ENCODE peak calls at places on chromosome 5, in six cellular contexts. Z is spleen, H is uterus, B is A549, E is HepG2, V is Peyer's patch. A is an unnamed sample.

GRCh38 chr5:116088062-116088461 is 3.2 kb downstream of the COMMD10 start:
- DNase-seq in V (no peak), Z (no peak), H (no peak), B (no peak), E (no peak), A (no peak)

GRCh38 chr5:134085411-134085810 is 29.1 kb upstream of the TCF7 start:
- DNase-seq in Z (no peak), E (no peak), V (no peak), H (no peak), B (no peak), A (no peak)

GRCh38 chr5:170275376-170275994 is 22.1 kb downstream of the LCP2 start:
- DNase-seq in H (no peak), B (no peak), E (no peak), V (no peak), Z (no peak), A (no peak)

GRCh38 chr5:1018596-1018995 is 10.0 kb downstream of the NKD2 start:
- DNase-seq in E (no peak), V (no peak), H (no peak), B (no peak), Z (peak), A (no peak)

GRCh38 chr5:33549982-33550567 is 109.3 kb downstream of the TARS1 start:
- DNase-seq in V (no peak), H (no peak), B (no peak), Z (no peak), E (no peak), A (no peak)

GRCh38 chr5:1880377-1881272 is 2.1 kb downstream of the IRX4 start:
- DNase-seq in Z (no peak), B (no peak), E (no peak), V (no peak), H (no peak), A (peak)

GRCh38 chr5:175861337-175862130 is 9.8 kb upstream of the CPLX2 start:
- DNase-seq in B (peak), E (peak), V (no peak), H (no peak), Z (peak), A (no peak)

GRCh38 chr5:142399899-142400298 is 75.1 kb upstream of the SPRY4 start:
- DNase-seq in V (no peak), Z (no peak), H (no peak), E (no peak), B (no peak), A (no peak)

GRCh38 chr5:95936812-95937397 is 24.7 kb downstream of the ELL2 start:
- DNase-seq in V (no peak), E (no peak), Z (no peak), H (no peak), B (no peak), A (no peak)

GRCh38 chr5:173826179-173826920 is 61.8 kb upstream of the CPEB4 start:
- DNase-seq in H (no peak), E (peak), B (no peak), Z (no peak), V (no peak), A (no peak)

GRCh38 chr5:121695307-121695706 is 156.4 kb upstream of the FTMT start:
- DNase-seq in H (no peak), Z (no peak), B (no peak), E (no peak), V (no peak), A (no peak)

GRCh38 chr5:130740047-130740569 is 424.9 kb downstream of the HINT1 start:
- DNase-seq in E (no peak), B (no peak), H (no peak), V (no peak), Z (no peak), A (no peak)

GRCh38 chr5:220008-220407 is 1.9 kb downstream of the SDHA start:
- DNase-seq in V (no peak), E (no peak), Z (no peak), B (no peak), H (no peak), A (no peak)

GRCh38 chr5:53364098-53364497 is 116.3 kb upstream of the FST start:
- DNase-seq in V (no peak), H (no peak), B (no peak), Z (no peak), E (no peak), A (no peak)

GRCh38 chr5:108101105-108101504 is 280.8 kb downstream of the FBXL17 start:
- DNase-seq in E (no peak), H (no peak), Z (no peak), V (no peak), B (no peak), A (no peak)

GRCh38 chr5:135605221-135605620 is 26.4 kb upstream of the CXCL14 start:
- DNase-seq in B (no peak), E (no peak), Z (no peak), V (no peak), H (no peak), A (no peak)

GRCh38 chr5:105146867-105147266 is 1584.3 kb upstream of the NUDT12 start:
- DNase-seq in H (no peak), B (no peak), V (no peak), E (no peak), Z (no peak), A (no peak)

GRCh38 chr5:107955321-107955720 is 284.6 kb upstream of the EFNA5 start:
- DNase-seq in V (no peak), Z (no peak), E (no peak), B (no peak), H (no peak), A (no peak)

GRCh38 chr5:134851307-134851923 is 5.6 kb downstream of the C5orf24 start:
- DNase-seq in Z (no peak), V (no peak), H (no peak), B (no peak), E (no peak), A (no peak)

GRCh38 chr5:30765227-30765626 is 428.3 kb upstream of the CDH6 start:
- DNase-seq in V (no peak), E (no peak), B (no peak), Z (no peak), H (no peak), A (no peak)

GRCh38 chr5:56638061-56638621 is 177.2 kb upstream of the MAP3K1 start:
- DNase-seq in E (peak), H (no peak), V (peak), Z (no peak), B (no peak), A (no peak)

GRCh38 chr5:544675-545330 is 20.6 kb upstream of the SLC9A3 start:
- DNase-seq in B (no peak), H (no peak), E (no peak), V (peak), Z (no peak), A (no peak)

GRCh38 chr5:64682608-64683007 is 7.7 kb upstream of the SHISAL2B start:
- DNase-seq in B (no peak), V (no peak), Z (no peak), E (peak), H (no peak), A (no peak)

GRCh38 chr5:164562271-164562856 is 1056.9 kb downstream of the MAT2B start:
- DNase-seq in V (no peak), B (no peak), E (no peak), H (no peak), Z (no peak), A (no peak)

GRCh38 chr5:115962565-115963402 is 509 bp downstream of the LVRN start:
- DNase-seq in H (no peak), B (no peak), V (peak), E (no peak), Z (peak), A (peak)

GRCh38 chr5:171357843-171358242 is 29.8 kb upstream of the NPM1 start:
- DNase-seq in H (no peak), V (no peak), B (no peak), E (no peak), Z (peak), A (no peak)

GRCh38 chr5:137192293-137192743 is 306.8 kb downstream of the SPOCK1 start:
- DNase-seq in B (peak), H (no peak), E (no peak), Z (no peak), V (no peak), A (no peak)

GRCh38 chr5:150511641-150512367 is 3.9 kb downstream of the NDST1 start:
- DNase-seq in E (no peak), B (peak), H (peak), V (peak), Z (no peak), A (peak)

GRCh38 chr5:38948501-38948900 is 102.7 kb downstream of the OSMR start:
- DNase-seq in V (no peak), H (no peak), B (no peak), E (no peak), Z (no peak), A (no peak)

GRCh38 chr5:31511305-31511704 is 20.6 kb downstream of the DROSHA start:
- DNase-seq in H (no peak), E (no peak), Z (no peak), V (no peak), B (no peak), A (no peak)

GRCh38 chr5:91016954-91017690 is 366.0 kb downstream of the ARRDC3 start:
- DNase-seq in E (no peak), V (no peak), Z (no peak), B (no peak), H (no peak), A (no peak)

GRCh38 chr5:90473321-90474234 is 993 bp downstream of the MBLAC2 start:
- DNase-seq in Z (peak), H (peak), E (peak), B (peak), V (no peak), A (peak)

GRCh38 chr5:73638344-73639095 is 12.5 kb downstream of the ARHGEF28 start:
- DNase-seq in E (no peak), H (no peak), Z (no peak), V (no peak), B (no peak), A (no peak)

GRCh38 chr5:151924564-151925395 is at the start of gene GLRA1:
- DNase-seq in B (peak), E (peak), V (no peak), Z (no peak), H (peak), A (peak)

GRCh38 chr5:82276800-82277612 is 1.1 kb downstream of the RPS23 start:
- DNase-seq in Z (no peak), H (no peak), B (no peak), E (no peak), V (no peak), A (no peak)
- TF ChIP-seq POLR2A in Z (no peak), H (no peak), B (no peak), E (no peak), V (no peak), A (no peak)

GRCh38 chr5:180860887-180861822 is at the start of gene ZFP62:
- DNase-seq in Z (peak), H (peak), E (peak), B (peak), V (peak), A (peak)
- TF ChIP-seq POLR2A in Z (peak), H (peak), E (no peak), B (peak), V (peak), A (no peak)

GRCh38 chr5:180815241-180816031 is 12.8 kb upstream of the MGAT1 start:
- DNase-seq in Z (no peak), H (no peak), B (no peak), E (no peak), V (no peak), A (no peak)
- TF ChIP-seq POLR2A in Z (no peak), H (no peak), B (no peak), E (no peak), V (no peak), A (no peak)

GRCh38 chr5:78271766-78272165 is 22.7 kb downstream of the AP3B1 start:
- DNase-seq in V (no peak), B (no peak), E (no peak), H (no peak), Z (no peak), A (no peak)

GRCh38 chr5:78274540-78275197 is 19.8 kb downstream of the AP3B1 start:
- DNase-seq in Z (no peak), B (no peak), H (no peak), V (no peak), E (peak), A (no peak)

GRCh38 chr5:78269088-78269703 is 25.3 kb downstream of the AP3B1 start:
- DNase-seq in B (peak), Z (no peak), E (no peak), V (no peak), H (no peak), A (no peak)

GRCh38 chr5:78275998-78276543 is 18.4 kb downstream of the AP3B1 start:
- DNase-seq in H (no peak), Z (no peak), E (no peak), V (no peak), B (no peak), A (no peak)

DNA sequence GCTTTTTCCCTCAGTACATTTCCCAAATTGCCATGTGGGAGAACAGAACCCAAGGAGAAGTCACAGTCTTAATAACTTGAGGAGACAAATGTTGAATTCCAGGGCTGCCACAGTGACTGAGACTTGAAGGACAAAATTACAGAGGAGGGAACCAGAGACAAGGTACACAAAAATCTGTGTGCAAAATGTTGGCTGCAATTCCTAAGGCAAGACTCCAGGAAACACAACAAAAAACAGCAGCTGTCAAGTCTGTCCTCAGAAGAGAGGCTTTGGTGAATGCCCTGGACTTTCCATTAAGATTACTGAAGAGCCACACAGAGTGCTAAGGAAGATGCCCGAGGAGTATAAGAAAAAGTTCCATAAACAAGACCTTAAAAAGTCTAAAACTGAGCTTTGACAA is 21.1 kb downstream of the AP3B1 start:
- DNase-seq in B (no peak), V (no peak), H (no peak), E (no peak), Z (no peak), A (no peak)
- TF ChIP-seq POLR2A in B (no peak), V (no peak), H (no peak), E (no peak), Z (no peak), A (no peak)

GRCh38 chr5:139384591-139385051 is 1.5 kb upstream of the SLC23A1 start:
- DNase-seq in H (no peak), V (peak), E (no peak), Z (peak), B (no peak), A (no peak)
- TF ChIP-seq POLR2A in H (no peak), V (no peak), E (no peak), Z (no peak), B (no peak), A (no peak)

A was measured in upper lobe of left lung.